ENCODE peak calls at places on chromosomes 13 and 19, in eight cellular contexts. P is T-helper 1 cell; H is C1 segment of cervical spinal cord; O is HuH-7.5; J is stimulated activated CD4-positive, alpha-beta T cell treated with anti-CD3 and anti-CD28 coated beads, TNF-alpha, amount 100 ng/mL, for 24 hours; F is activated CD8-positive, alpha-beta memory T cell treated with anti-CD3 and anti-CD28 coated beads for 1 hour; Z is NCI-H2227 treated with DMSO at 0.1 percent for 48 hours; D is posterior cingulate gyrus. C is an unnamed sample.

GRCh38 chr13:98050041-98050466 is 92.8 kb upstream of the FARP1 start:
- DNase-seq in F (no peak), O (no peak), J (no peak), P (no peak), H (no peak), D (no peak), Z (no peak), C (no peak)

GRCh38 chr19:47713046-47714021 is at the start of gene EHD2:
- DNase-seq in J (peak; percentile 10), O (peak; percentile 59), H (no peak), Z (peak; percentile 8), F (peak; percentile 27), D (peak; percentile 92), P (no peak), C (no peak)

GRCh38 chr13:93847162-93847561 is 620.6 kb downstream of the GPC6 start:
- DNase-seq in F (no peak), J (no peak), O (peak; percentile 3), D (no peak), H (no peak), P (no peak), Z (no peak), C (no peak)

GRCh38 chr19:3565177-3565576 is 7.6 kb upstream of the HMG20B start:
- DNase-seq in Z (no peak), H (no peak), O (no peak), J (no peak), P (no peak), F (no peak), D (no peak), C (no peak)

GRCh38 chr19:18479964-18480723 is 41.7 kb downstream of the ELL start:
- DNase-seq in P (no peak), F (no peak), O (no peak), D (no peak), H (no peak), J (no peak), Z (no peak), C (peak; percentile 65)

GRCh38 chr13:23254506-23254905 is 73.7 kb downstream of the SGCG start:
- DNase-seq in J (no peak), Z (no peak), H (no peak), O (no peak), F (no peak), D (no peak), P (no peak), C (no peak)

GRCh38 chr13:42946927-42947326 is 45.1 kb downstream of the EPSTI1 start:
- DNase-seq in J (no peak), O (no peak), H (no peak), Z (no peak), F (no peak), D (no peak), P (no peak), C (no peak)

GRCh38 chr13:97911311-97912138 is 42.0 kb upstream of the IPO5 start:
- DNase-seq in O (no peak), H (no peak), J (no peak), Z (no peak), P (no peak), D (no peak), F (no peak), C (no peak)

GRCh38 chr13:103287659-103288058 is 221.4 kb upstream of the SLC10A2 start:
- DNase-seq in P (no peak), Z (no peak), O (no peak), D (no peak), J (no peak), F (no peak), H (no peak), C (no peak)

GRCh38 chr13:51556740-51557139 is 27.5 kb upstream of the WDFY2 start:
- DNase-seq in Z (no peak), P (no peak), J (no peak), O (no peak), F (no peak), H (no peak), D (no peak), C (no peak)

GRCh38 chr19:35344511-35345031 is 3.1 kb upstream of the FFAR1 start:
- DNase-seq in H (no peak), D (peak; percentile 74), Z (no peak), O (no peak), F (no peak), P (no peak), J (no peak), C (no peak)

GRCh38 chr19:55345818-55346724 is 6.4 kb downstream of the KMT5C start:
- DNase-seq in F (no peak), H (no peak), O (no peak), Z (no peak), J (no peak), P (no peak), D (no peak), C (no peak)

GRCh38 chr13:29573190-29573589 is 22.3 kb downstream of the SLC7A1 start:
- DNase-seq in O (no peak), D (peak; percentile 89), H (no peak), P (no peak), Z (no peak), F (no peak), J (no peak), C (no peak)

GRCh38 chr13:44373601-44374347 is at the start of gene SERP2:
- DNase-seq in O (peak; percentile 35), D (peak; percentile 93), J (no peak), Z (peak; percentile 48), H (peak; percentile 18), P (no peak), F (no peak), C (peak; percentile 20)

GRCh38 chr13:111893071-111893606 is 173.8 kb upstream of the SOX1 start:
- DNase-seq in D (peak; percentile 90), Z (no peak), H (no peak), J (no peak), P (no peak), O (no peak), F (no peak), C (no peak)

GRCh38 chr13:95698047-95698749 is 21.3 kb downstream of the DNAJC3 start:
- DNase-seq in D (no peak), F (no peak), J (no peak), O (peak; percentile 5), H (no peak), P (no peak), Z (no peak), C (no peak)

GRCh38 chr13:76454991-76455390 is 431.2 kb downstream of the KCTD12 start:
- DNase-seq in F (no peak), J (no peak), Z (no peak), D (no peak), O (no peak), H (no peak), P (no peak), C (no peak)

GRCh38 chr13:66974174-66974573 is 256.0 kb downstream of the PCDH9 start:
- DNase-seq in P (no peak), H (no peak), Z (no peak), F (no peak), J (no peak), O (no peak), D (no peak), C (no peak)

GRCh38 chr13:94550030-94550738 is 45.8 kb downstream of the TGDS start:
- DNase-seq in Z (peak; percentile 62), D (no peak), F (no peak), P (no peak), H (no peak), J (no peak), O (no peak), C (no peak)

GRCh38 chr19:13742756-13743155 is 21.6 kb upstream of the MRI1 start:
- DNase-seq in F (no peak), P (no peak), Z (no peak), H (no peak), O (no peak), J (no peak), D (no peak), C (no peak)

GRCh38 chr13:111515648-111516047 is 195.2 kb downstream of the TEX29 start:
- DNase-seq in F (no peak), O (no peak), P (no peak), H (no peak), J (no peak), D (no peak), Z (no peak), C (no peak)

GRCh38 chr19:49468746-49469447 is 5.1 kb upstream of the FLT3LG start:
- DNase-seq in H (no peak), O (no peak), J (no peak), P (peak; percentile 99), Z (no peak), F (peak; percentile 61), D (no peak), C (no peak)

GRCh38 chr19:51354742-51355148 is 11.4 kb downstream of the ETFB start:
- DNase-seq in F (no peak), H (no peak), D (peak; percentile 92), P (peak; percentile 44), Z (peak; percentile 75), O (no peak), J (no peak), C (peak; percentile 53)

GRCh38 chr19:32397736-32398135 is 7.8 kb upstream of the DPY19L3 start:
- DNase-seq in H (no peak), P (no peak), J (no peak), Z (no peak), F (no peak), O (no peak), D (no peak), C (no peak)

GRCh38 chr13:86725105-86725504 is 925.9 kb upstream of the SLITRK6 start:
- DNase-seq in H (no peak), J (no peak), D (no peak), O (no peak), Z (no peak), P (no peak), F (no peak), C (no peak)

GRCh38 chr19:7450243-7451223 is 38.3 kb downstream of the PEX11G start:
- DNase-seq in P (peak; percentile 80), O (no peak), J (no peak), Z (no peak), H (no peak), F (no peak), D (no peak), C (no peak)

GRCh38 chr13:39688699-39689405 is 33.4 kb downstream of the COG6 start:
- DNase-seq in F (no peak), J (no peak), Z (no peak), O (no peak), P (peak; percentile 11), D (no peak), H (no peak), C (no peak)

GRCh38 chr13:61370520-61370919 is 45.1 kb downstream of the PCDH20 start:
- DNase-seq in P (no peak), H (no peak), Z (no peak), F (no peak), J (no peak), O (no peak), D (no peak), C (no peak)

GRCh38 chr19:13621413-13621812 is 115.1 kb upstream of the CACNA1A start:
- DNase-seq in F (no peak), O (no peak), D (no peak), Z (no peak), J (peak; percentile 27), H (no peak), P (no peak), C (no peak)

GRCh38 chr13:110089815-110090214 is 217.1 kb downstream of the COL4A1 start:
- DNase-seq in Z (no peak), P (no peak), J (no peak), H (no peak), D (no peak), O (no peak), F (no peak), C (no peak)

GRCh38 chr13:31774186-31774585 is 34.9 kb downstream of the RXFP2 start:
- DNase-seq in F (no peak), Z (no peak), O (no peak), H (no peak), D (no peak), P (no peak), J (no peak), C (no peak)

C was measured in substantia nigra.